ENCODE peak calls at places on chromosomes 6 and 20, in nine cellular contexts. T is transverse colon, J is choroid plexus epithelial cell, G is uterus, B is PC-9, Z is GM23338, U is fibroblast of the aortic adventitia, E is cardiac muscle cell, M is left ventricle myocardium inferior. W is an unnamed sample.

GRCh38 chr6:16762265-16762546 is 946 bp upstream of the ATXN1 start:
- DNase-seq in J (no peak), E (no peak), G (no peak), U (no peak), T (no peak), M (no peak), Z (peak), B (no peak), W (no peak)

GRCh38 chr6:30888472-30889137 is 4.3 kb downstream of the DDR1 start:
- DNase-seq in E (no peak), Z (no peak), J (peak), G (no peak), U (peak), M (no peak), B (no peak), T (no peak), W (no peak)

GRCh38 chr20:44632103-44632752 is 19.3 kb downstream of the ADA start:
- DNase-seq in M (no peak), G (no peak), Z (no peak), T (no peak), E (no peak), U (no peak), J (no peak), B (no peak), W (no peak)

GRCh38 chr20:46400828-46401477 is 5.5 kb downstream of the ELMO2 start:
- DNase-seq in G (no peak), M (no peak), J (peak), U (peak), Z (peak), B (no peak), E (no peak), T (no peak), W (no peak)

GRCh38 chr6:29461021-29461814 is 4.3 kb downstream of the OR2H1 start:
- DNase-seq in B (no peak), E (no peak), G (no peak), M (no peak), J (no peak), U (no peak), Z (no peak), T (no peak), W (no peak)

GRCh38 chr20:4817230-4817671 is 95.5 kb downstream of the PRND start:
- DNase-seq in U (peak), Z (no peak), T (no peak), E (no peak), M (no peak), B (no peak), J (peak), G (no peak), W (peak)

GRCh38 chr6:144334150-144334708 is 49.1 kb downstream of the UTRN start:
- DNase-seq in U (no peak), G (no peak), M (no peak), J (no peak), B (no peak), E (no peak), T (peak), Z (no peak), W (no peak)

GRCh38 chr6:152368761-152369624 is 268.2 kb downstream of the SYNE1 start:
- DNase-seq in T (peak), E (no peak), J (peak), B (no peak), U (peak), Z (no peak), G (peak), M (peak), W (no peak)

GRCh38 chr20:52242237-52243230 is 51.0 kb upstream of the ZFP64 start:
- DNase-seq in E (peak), J (peak), G (no peak), Z (peak), M (no peak), U (peak), B (no peak), T (no peak), W (no peak)

GRCh38 chr20:2420510-2420909 is 39.8 kb downstream of the TGM6 start:
- DNase-seq in M (no peak), T (no peak), B (no peak), G (no peak), U (no peak), J (no peak), E (no peak), Z (no peak), W (no peak)

GRCh38 chr6:149211046-149211571 is 106.4 kb upstream of the TAB2 start:
- DNase-seq in T (no peak), G (no peak), J (peak), B (no peak), E (no peak), Z (no peak), M (no peak), U (no peak), W (no peak)

GRCh38 chr6:90329397-90330077 is 32.9 kb upstream of the BACH2 start:
- DNase-seq in B (no peak), Z (peak), J (no peak), U (no peak), E (peak), T (no peak), G (no peak), M (no peak), W (no peak)

GRCh38 chr6:139926711-139927110 is 552.3 kb upstream of the CITED2 start:
- DNase-seq in T (no peak), U (peak), J (peak), E (no peak), B (no peak), G (no peak), Z (no peak), M (no peak), W (no peak)

GRCh38 chr6:139923964-139924475 is 549.6 kb upstream of the CITED2 start:
- DNase-seq in Z (no peak), J (no peak), B (no peak), U (no peak), M (no peak), T (no peak), G (no peak), E (no peak), W (no peak)

GRCh38 chr6:139925894-139926641 is 551.6 kb upstream of the CITED2 start:
- DNase-seq in U (peak), Z (no peak), G (peak), J (peak), M (no peak), T (no peak), B (no peak), E (no peak), W (no peak)

GRCh38 chr6:139927742-139928305 is 553.4 kb upstream of the CITED2 start:
- DNase-seq in J (no peak), T (no peak), M (no peak), B (no peak), U (peak), Z (no peak), G (no peak), E (peak), W (no peak)

GRCh38 chr6:139927236-139927635 is 552.8 kb upstream of the CITED2 start:
- DNase-seq in Z (peak), E (no peak), G (peak), M (no peak), B (no peak), J (peak), U (peak), T (no peak), W (no peak)
- TF ChIP-seq CTCF in Z (peak), E (peak), G (no peak), M (no peak), B (no peak), J (peak), U (peak), T (no peak), W (no peak)

GRCh38 chr6:4774715-4775590 is 1.3 kb upstream of the CDYL start:
- DNase-seq in B (no peak), U (no peak), J (peak), G (peak), E (peak), T (peak), M (peak), Z (peak), W (no peak)
- TF ChIP-seq CTCF in B (no peak), U (no peak), J (no peak), G (no peak), E (no peak), T (no peak), M (no peak), Z (no peak), W (no peak)

DNA sequence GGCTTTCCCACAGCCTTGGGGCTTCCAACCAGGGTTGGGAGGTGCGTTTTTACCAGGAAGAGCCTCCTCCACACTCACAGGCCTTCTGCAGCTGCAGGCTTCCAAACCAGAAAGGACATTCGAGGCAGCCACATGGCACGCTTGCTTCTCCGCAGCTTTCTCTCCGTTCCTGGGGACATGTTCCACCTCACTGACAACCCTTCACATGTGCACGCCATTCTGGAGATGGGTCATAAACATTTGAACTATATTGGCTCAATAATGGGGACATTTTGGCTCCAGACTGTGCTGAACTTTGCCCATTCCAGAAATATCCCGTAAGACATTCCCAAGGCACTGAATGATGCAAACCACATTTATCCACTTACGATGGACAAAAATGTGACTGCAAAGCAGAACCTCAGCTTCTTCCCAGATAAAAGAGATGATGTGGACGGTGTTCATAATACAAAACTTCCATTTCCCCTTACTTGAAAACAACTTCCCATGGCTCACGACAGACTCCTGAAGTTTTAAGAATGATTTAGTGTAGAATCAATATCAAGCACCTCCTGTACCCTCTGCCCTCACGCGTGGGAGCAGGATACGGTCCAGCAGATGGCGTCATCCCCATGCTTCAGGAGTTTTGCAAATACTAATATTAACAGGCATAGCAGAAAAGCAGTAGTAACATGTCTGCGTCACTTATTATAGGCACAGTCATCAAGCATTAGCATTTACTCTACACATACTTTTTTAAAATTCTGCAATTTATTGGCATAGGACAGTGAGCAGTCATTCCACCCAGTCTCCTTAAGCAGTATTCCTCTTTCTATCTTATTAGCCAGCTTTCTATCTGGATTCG is 25.4 kb upstream of the FOXF2 start:
- DNase-seq in Z (peak), U (peak), T (no peak), B (no peak), G (no peak), E (no peak), J (peak), M (peak), W (no peak)
- TF ChIP-seq CTCF in Z (peak), U (peak), T (peak), B (no peak), G (no peak), E (peak), J (peak), M (peak), W (no peak)

DNA sequence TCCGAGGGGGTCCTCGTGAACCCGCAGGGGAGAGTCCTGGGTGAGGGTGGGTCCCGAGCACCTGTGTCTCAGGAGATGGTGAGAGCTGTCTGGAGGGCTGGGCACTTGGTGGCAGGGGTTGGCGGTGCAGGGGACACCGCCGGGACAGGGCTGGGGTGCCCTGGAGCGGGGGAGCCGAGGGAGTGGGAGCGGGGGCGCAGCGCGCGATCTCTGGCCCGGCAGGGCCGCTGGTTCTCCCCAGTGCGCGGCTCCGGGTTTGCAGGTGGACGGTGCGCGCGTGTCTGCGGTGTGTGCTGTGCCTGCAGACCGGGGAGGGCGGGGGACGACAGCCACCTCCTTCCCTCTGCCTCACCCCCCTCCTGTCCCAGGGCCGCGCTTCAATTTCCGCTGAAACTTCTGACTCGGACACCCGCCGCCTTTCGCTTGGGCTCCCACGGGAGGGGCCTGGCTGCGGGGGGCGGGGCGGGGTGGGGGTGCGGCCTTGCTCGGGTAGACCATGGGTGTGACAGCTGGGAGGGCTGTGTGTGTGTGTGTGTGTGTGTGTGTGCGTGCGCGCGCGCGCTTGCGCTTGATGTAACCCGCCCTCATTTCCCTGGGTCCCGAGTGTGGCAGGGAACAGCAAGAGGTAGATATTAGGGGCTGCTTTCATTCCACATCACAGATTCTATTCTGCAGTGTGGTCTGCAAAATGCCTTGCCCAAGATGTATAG is 1.2 kb downstream of the TRIB3 start:
- DNase-seq in E (peak), M (peak), B (peak), U (peak), Z (peak), J (peak), G (peak), T (peak), W (no peak)
- TF ChIP-seq CTCF in E (no peak), M (no peak), B (no peak), U (no peak), Z (no peak), J (no peak), G (no peak), T (no peak), W (no peak)